ENCODE peak calls at places on chromosome 1, in ten cellular contexts. M is hepatocyte, T is pancreas, N is tibial artery, B is upper lobe of right lung, F is ovary, Z is body of pancreas, D is testis, P is transverse colon, J is neural progenitor cell. O is an unnamed sample.
A peak's percentile ranks its signal among the peaks of the same experiment; 100 is the strongest.

GRCh38 chr1:119714583-119714982 is 2.8 kb downstream of the PHGDH start:
- DNase-seq in P (no peak), F (no peak), D (no peak), T (no peak), M (no peak), Z (no peak), J (no peak), N (peak; percentile 69), B (no peak), O (no peak)

GRCh38 chr1:208238710-208239517 is 5.3 kb downstream of the PLXNA2 start:
- DNase-seq in T (peak; percentile 40), F (no peak), P (no peak), D (peak; percentile 49), Z (peak; percentile 42), J (peak; percentile 74), M (peak; percentile 72), N (no peak), B (no peak), O (no peak)

GRCh38 chr1:71086331-71086730 is 5.5 kb upstream of the ZRANB2 start:
- DNase-seq in J (no peak), F (no peak), M (no peak), P (no peak), T (no peak), B (no peak), Z (no peak), D (no peak), N (no peak), O (no peak)

GRCh38 chr1:168939131-168939946 is 167.2 kb upstream of the ATP1B1 start:
- DNase-seq in Z (no peak), P (no peak), D (no peak), M (peak; percentile 59), T (no peak), F (no peak), J (no peak), N (no peak), B (no peak), O (no peak)

GRCh38 chr1:22855668-22856606 is 116.7 kb downstream of the LACTBL1 start:
- DNase-seq in F (no peak), D (no peak), T (no peak), N (no peak), M (no peak), B (no peak), J (no peak), Z (no peak), P (no peak), O (no peak)

GRCh38 chr1:17193222-17194132 is 11.5 kb upstream of the PADI1 start:
- DNase-seq in P (no peak), B (no peak), T (no peak), J (no peak), D (no peak), N (no peak), F (no peak), M (no peak), Z (no peak), O (no peak)

GRCh38 chr1:203173566-203173965 is 2.1 kb downstream of the MYBPH start:
- DNase-seq in B (no peak), N (no peak), M (no peak), Z (no peak), J (no peak), F (no peak), P (no peak), T (no peak), D (no peak), O (no peak)

GRCh38 chr1:94821636-94822305 is 1.6 kb downstream of the SLC44A3 start:
- DNase-seq in N (no peak), T (no peak), Z (peak; percentile 38), P (no peak), F (no peak), D (no peak), J (no peak), M (peak; percentile 29), B (no peak), O (no peak)

GRCh38 chr1:3820316-3820715 is 24.0 kb upstream of the LRRC47 start:
- DNase-seq in P (no peak), J (no peak), N (no peak), T (no peak), D (no peak), M (no peak), F (no peak), B (peak; percentile 34), Z (no peak), O (no peak)

GRCh38 chr1:100240013-100240412 is 9.6 kb downstream of the DBT start:
- DNase-seq in T (no peak), N (no peak), F (no peak), Z (no peak), J (no peak), D (no peak), P (no peak), B (no peak), M (no peak), O (no peak)

GRCh38 chr1:108830119-108831008 is 26.5 kb downstream of the AKNAD1 start:
- DNase-seq in D (no peak), B (no peak), T (peak; percentile 28), Z (peak; percentile 31), J (no peak), M (peak; percentile 36), F (no peak), N (peak; percentile 85), P (peak; percentile 44), O (no peak)

GRCh38 chr1:41823453-41823852 is 95.3 kb downstream of the HIVEP3 start:
- DNase-seq in Z (peak; percentile 14), B (peak; percentile 69), M (no peak), D (peak; percentile 17), T (no peak), N (no peak), J (peak; percentile 93), P (no peak), F (no peak), O (no peak)
- H3K27ac ChIP-seq in Z (no peak overlapping the region), B (peak overlapping the region; percentile 65), M (peak overlapping the region; percentile 25), D (no peak overlapping the region), T (no peak overlapping the region), N (no peak overlapping the region), J (peak overlapping the region; percentile 85), P (no peak overlapping the region), F (no peak overlapping the region), O (no peak overlapping the region)

GRCh38 chr1:230143534-230143933 is 76.5 kb downstream of the GALNT2 start:
- DNase-seq in F (no peak), J (no peak), P (no peak), Z (no peak), T (no peak), B (no peak), D (no peak), N (no peak), M (no peak), O (no peak)
- H3K4me1 ChIP-seq in F (peaks cover 20% of the 10 kb centered on the region), J (peaks cover 38% of the 10 kb centered on the region), P (peaks cover 24% of the 10 kb centered on the region), Z (peaks cover 88% of the 10 kb centered on the region), T (peaks cover 74% of the 10 kb centered on the region), B (peaks cover 9% of the 10 kb centered on the region), D (peaks cover 74% of the 10 kb centered on the region), N (peaks cover 63% of the 10 kb centered on the region), M (no peaks in the 10 kb centered on the region), O (peaks cover 7% of the 10 kb centered on the region)

DNA sequence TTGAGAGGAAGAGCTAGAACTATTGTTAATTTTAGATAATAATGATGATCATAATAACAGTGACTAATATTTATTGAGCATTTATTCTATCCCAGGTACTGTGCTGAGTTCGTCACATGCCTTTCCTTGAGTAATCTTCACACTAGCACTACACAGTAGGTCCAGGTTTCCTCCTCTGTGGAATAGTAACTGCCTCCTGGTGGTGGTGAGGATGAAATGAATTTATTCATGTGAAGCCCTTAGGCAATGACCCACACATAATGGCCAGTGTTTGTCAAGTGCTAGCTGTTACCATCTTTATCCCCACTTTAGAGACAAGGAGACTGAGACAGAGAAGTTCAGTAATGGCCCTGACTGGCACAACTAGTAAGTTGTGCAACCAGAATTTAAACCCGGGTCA is 5.9 kb downstream of the NIPAL3 start:
- DNase-seq in T (no peak), J (peak; percentile 18), P (no peak), D (no peak), Z (no peak), M (no peak), B (no peak), F (no peak), N (no peak), O (no peak)
- TF ChIP-seq CTCF in T (no peak), J (peak; percentile 35), P (no peak), D (no peak), Z (no peak), M (no peak), B (peak; percentile 7), F (no peak), N (no peak), O (no peak)

GRCh38 chr1:218347316-218347712 is 2.2 kb downstream of the TGFB2 start:
- DNase-seq in D (peak; percentile 54), P (no peak), M (peak; percentile 34), J (peak; percentile 46), T (no peak), F (peak; percentile 59), N (peak; percentile 32), Z (peak; percentile 8), B (no peak), O (no peak)
- H3K27ac ChIP-seq in D (peak overlapping the region; percentile 88), P (peak overlapping the region; percentile 84), M (peak overlapping the region; percentile 90), J (no peak overlapping the region), T (peak overlapping the region; percentile 31), F (peak overlapping the region; percentile 77), N (peak overlapping the region; percentile 94), Z (peak overlapping the region; percentile 65), B (peak overlapping the region; percentile 73), O (no peak overlapping the region)

DNA sequence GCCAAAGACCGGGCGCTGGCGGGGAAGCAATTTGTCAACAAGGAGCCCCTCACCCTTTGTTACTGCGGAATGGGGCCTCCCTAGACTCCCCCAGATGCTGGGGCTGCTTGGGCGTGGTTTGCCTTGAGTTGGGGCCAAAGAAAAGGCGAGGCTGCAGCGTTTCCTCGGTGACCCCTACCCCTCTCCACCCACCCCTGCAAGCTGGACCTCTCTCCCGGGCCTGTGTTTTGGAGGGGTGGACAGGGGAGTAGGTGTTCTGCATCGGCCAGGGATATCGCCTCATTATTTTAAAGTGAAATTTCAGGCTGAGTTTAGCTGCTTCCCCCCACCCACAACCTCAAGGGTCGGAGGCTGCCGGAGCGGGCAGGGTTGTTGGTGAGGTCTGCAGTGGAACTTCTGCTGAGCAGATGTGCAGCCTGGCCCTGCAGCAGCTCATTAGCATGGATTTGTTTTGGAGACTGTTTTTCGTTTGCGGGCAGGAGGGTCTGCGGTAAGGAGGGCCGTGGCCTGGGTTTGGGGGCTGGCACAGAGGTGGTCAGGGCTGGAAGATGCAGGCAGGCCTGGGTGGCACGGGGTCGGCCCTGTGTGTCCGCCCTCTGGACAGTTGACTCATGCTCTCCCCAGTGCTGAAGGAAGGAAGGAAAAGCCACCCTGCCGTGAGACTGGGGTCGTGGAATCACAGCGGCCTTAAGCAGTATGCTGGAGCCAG is 1.6 kb downstream of the NBL1 start:
- DNase-seq in Z (no peak), T (no peak), P (peak; percentile 34), F (peak; percentile 79), J (peak; percentile 36), M (no peak), D (peak; percentile 26), B (peak; percentile 62), N (no peak), O (no peak)
- H3K4me1 ChIP-seq in Z (peaks cover 19% of the 10 kb centered on the region), T (no peaks in the 10 kb centered on the region), P (peaks cover 61% of the 10 kb centered on the region), F (peaks cover 31% of the 10 kb centered on the region), J (peaks cover 24% of the 10 kb centered on the region), M (no peaks in the 10 kb centered on the region), D (peaks cover 20% of the 10 kb centered on the region), B (peaks cover 16% of the 10 kb centered on the region), N (peaks cover 63% of the 10 kb centered on the region), O (peaks cover 34% of the 10 kb centered on the region)

O was measured in CD8-positive, alpha-beta T cell.